ENCODE peak calls at places on chromosomes 11 and 22, in eight cellular contexts. One of them, this sample, is unnamed.

GRCh38 chr11:73854680-73855079 is 22.0 kb downstream of the COA4 start:
- DNase-seq in HCT116: no peak
- DNase-seq in GM12878: no peak
- DNase-seq in A549: no peak
- DNase-seq in WTC11: no peak
- DNase-seq in H1: no peak
- DNase-seq in K562: no peak
- DNase-seq in endothelial cell of umbilical vein: no peak
- DNase-seq in this sample: no peak

GRCh38 chr22:28034760-28035401 is 115.8 kb upstream of the PITPNB start:
- DNase-seq in HCT116: no peak
- DNase-seq in GM12878: no peak
- DNase-seq in A549: no peak
- DNase-seq in WTC11: no peak
- DNase-seq in H1: no peak
- DNase-seq in K562: peak
- DNase-seq in endothelial cell of umbilical vein: peak
- DNase-seq in this sample: no peak

GRCh38 chr11:77026743-77027142 is 7.5 kb upstream of the B3GNT6 start:
- DNase-seq in HCT116: no peak
- DNase-seq in GM12878: no peak
- DNase-seq in A549: no peak
- DNase-seq in WTC11: no peak
- DNase-seq in H1: no peak
- DNase-seq in K562: no peak
- DNase-seq in endothelial cell of umbilical vein: no peak
- DNase-seq in this sample: no peak

GRCh38 chr11:23789938-23790371 is 706.9 kb upstream of the LUZP2 start:
- DNase-seq in HCT116: no peak
- DNase-seq in GM12878: no peak
- DNase-seq in A549: peak
- DNase-seq in WTC11: no peak
- DNase-seq in H1: no peak
- DNase-seq in K562: no peak
- DNase-seq in endothelial cell of umbilical vein: no peak
- DNase-seq in this sample: no peak

GRCh38 chr11:7578276-7578955 is 64.6 kb downstream of the PPFIBP2 start:
- DNase-seq in HCT116: no peak
- DNase-seq in GM12878: no peak
- DNase-seq in A549: no peak
- DNase-seq in WTC11: no peak
- DNase-seq in H1: no peak
- DNase-seq in K562: no peak
- DNase-seq in endothelial cell of umbilical vein: no peak
- DNase-seq in this sample: no peak

GRCh38 chr11:1457326-1457680 is 29.3 kb downstream of the MOB2 start:
- DNase-seq in HCT116: no peak
- DNase-seq in GM12878: no peak
- DNase-seq in A549: no peak
- DNase-seq in WTC11: no peak
- DNase-seq in H1: no peak
- DNase-seq in K562: no peak
- DNase-seq in endothelial cell of umbilical vein: no peak
- DNase-seq in this sample: no peak

GRCh38 chr11:120642196-120642894 is 130.8 kb downstream of the GRIK4 start:
- DNase-seq in HCT116: no peak
- DNase-seq in GM12878: no peak
- DNase-seq in A549: no peak
- DNase-seq in WTC11: no peak
- DNase-seq in H1: no peak
- DNase-seq in K562: no peak
- DNase-seq in endothelial cell of umbilical vein: no peak
- DNase-seq in this sample: no peak

GRCh38 chr22:39598017-39598965 is 27.7 kb downstream of the CACNA1I start:
- DNase-seq in HCT116: peak
- DNase-seq in GM12878: no peak
- DNase-seq in A549: peak
- DNase-seq in WTC11: peak
- DNase-seq in H1: peak
- DNase-seq in K562: peak
- DNase-seq in endothelial cell of umbilical vein: no peak
- DNase-seq in this sample: no peak

GRCh38 chr11:62919476-62919875 is 1.7 kb downstream of the CHRM1 start:
- DNase-seq in HCT116: no peak
- DNase-seq in GM12878: no peak
- DNase-seq in A549: no peak
- DNase-seq in WTC11: no peak
- DNase-seq in H1: no peak
- DNase-seq in K562: no peak
- DNase-seq in endothelial cell of umbilical vein: no peak
- DNase-seq in this sample: no peak

GRCh38 chr11:6607190-6607635 is 3.6 kb downstream of the ILK start:
- DNase-seq in HCT116: no peak
- DNase-seq in GM12878: no peak
- DNase-seq in A549: no peak
- DNase-seq in WTC11: no peak
- DNase-seq in H1: no peak
- DNase-seq in K562: no peak
- DNase-seq in endothelial cell of umbilical vein: no peak
- DNase-seq in this sample: no peak

GRCh38 chr11:48079602-48080001 is 99.2 kb downstream of the PTPRJ start:
- DNase-seq in HCT116: no peak
- DNase-seq in GM12878: no peak
- DNase-seq in A549: no peak
- DNase-seq in WTC11: no peak
- DNase-seq in H1: no peak
- DNase-seq in K562: no peak
- DNase-seq in endothelial cell of umbilical vein: no peak
- DNase-seq in this sample: peak

GRCh38 chr11:37264783-37265182 is 666.7 kb upstream of the RAG2 start:
- DNase-seq in HCT116: no peak
- DNase-seq in GM12878: no peak
- DNase-seq in A549: no peak
- DNase-seq in WTC11: no peak
- DNase-seq in H1: no peak
- DNase-seq in K562: no peak
- DNase-seq in endothelial cell of umbilical vein: no peak
- DNase-seq in this sample: peak

GRCh38 chr11:62337682-62338181 is 484 bp downstream of the ASRGL1 start:
- DNase-seq in HCT116: no peak
- DNase-seq in GM12878: no peak
- DNase-seq in A549: peak
- DNase-seq in WTC11: peak
- DNase-seq in H1: no peak
- DNase-seq in K562: peak
- DNase-seq in endothelial cell of umbilical vein: peak
- DNase-seq in this sample: no peak

GRCh38 chr11:111936045-111936400 is 1.1 kb upstream of the DIXDC1 start:
- DNase-seq in HCT116: no peak
- DNase-seq in GM12878: no peak
- DNase-seq in A549: no peak
- DNase-seq in WTC11: no peak
- DNase-seq in H1: no peak
- DNase-seq in K562: no peak
- DNase-seq in endothelial cell of umbilical vein: peak
- DNase-seq in this sample: no peak
- TF ChIP-seq MAX in HCT116: no peak
- TF ChIP-seq MAX in GM12878: no peak
- TF ChIP-seq MAX in A549: no peak
- TF ChIP-seq MAX in WTC11: no peak
- TF ChIP-seq MAX in H1: no peak
- TF ChIP-seq MAX in K562: no peak
- TF ChIP-seq MAX in endothelial cell of umbilical vein: no peak
- TF ChIP-seq MAX in this sample: no peak

GRCh38 chr11:43579919-43580276 is 100.6 kb upstream of the HSD17B12 start:
- DNase-seq in HCT116: no peak
- DNase-seq in GM12878: no peak
- DNase-seq in A549: no peak
- DNase-seq in WTC11: peak
- DNase-seq in H1: peak
- DNase-seq in K562: no peak
- DNase-seq in endothelial cell of umbilical vein: no peak
- DNase-seq in this sample: no peak

GRCh38 chr11:43579171-43579918 is 101.2 kb upstream of the HSD17B12 start:
- DNase-seq in HCT116: no peak
- DNase-seq in GM12878: no peak
- DNase-seq in A549: peak
- DNase-seq in WTC11: peak
- DNase-seq in H1: peak
- DNase-seq in K562: peak
- DNase-seq in endothelial cell of umbilical vein: peak
- DNase-seq in this sample: peak

GRCh38 chr11:43576834-43577521 is 103.6 kb upstream of the HSD17B12 start:
- DNase-seq in HCT116: peak
- DNase-seq in GM12878: no peak
- DNase-seq in A549: peak
- DNase-seq in WTC11: peak
- DNase-seq in H1: peak
- DNase-seq in K562: peak
- DNase-seq in endothelial cell of umbilical vein: peak
- DNase-seq in this sample: peak

GRCh38 chr11:43577566-43578264 is 102.8 kb upstream of the HSD17B12 start:
- DNase-seq in HCT116: no peak
- DNase-seq in GM12878: no peak
- DNase-seq in A549: no peak
- DNase-seq in WTC11: no peak
- DNase-seq in H1: no peak
- DNase-seq in K562: no peak
- DNase-seq in endothelial cell of umbilical vein: no peak
- DNase-seq in this sample: no peak

GRCh38 chr11:43578346-43579170 is 102.0 kb upstream of the HSD17B12 start:
- DNase-seq in HCT116: no peak
- DNase-seq in GM12878: no peak
- DNase-seq in A549: peak
- DNase-seq in WTC11: no peak
- DNase-seq in H1: peak
- DNase-seq in K562: no peak
- DNase-seq in endothelial cell of umbilical vein: no peak
- DNase-seq in this sample: peak
- TF ChIP-seq MAX in HCT116: no peak
- TF ChIP-seq MAX in GM12878: no peak
- TF ChIP-seq MAX in A549: no peak
- TF ChIP-seq MAX in WTC11: no peak
- TF ChIP-seq MAX in H1: peak
- TF ChIP-seq MAX in K562: no peak
- TF ChIP-seq MAX in endothelial cell of umbilical vein: no peak
- TF ChIP-seq MAX in this sample: no peak

DNA sequence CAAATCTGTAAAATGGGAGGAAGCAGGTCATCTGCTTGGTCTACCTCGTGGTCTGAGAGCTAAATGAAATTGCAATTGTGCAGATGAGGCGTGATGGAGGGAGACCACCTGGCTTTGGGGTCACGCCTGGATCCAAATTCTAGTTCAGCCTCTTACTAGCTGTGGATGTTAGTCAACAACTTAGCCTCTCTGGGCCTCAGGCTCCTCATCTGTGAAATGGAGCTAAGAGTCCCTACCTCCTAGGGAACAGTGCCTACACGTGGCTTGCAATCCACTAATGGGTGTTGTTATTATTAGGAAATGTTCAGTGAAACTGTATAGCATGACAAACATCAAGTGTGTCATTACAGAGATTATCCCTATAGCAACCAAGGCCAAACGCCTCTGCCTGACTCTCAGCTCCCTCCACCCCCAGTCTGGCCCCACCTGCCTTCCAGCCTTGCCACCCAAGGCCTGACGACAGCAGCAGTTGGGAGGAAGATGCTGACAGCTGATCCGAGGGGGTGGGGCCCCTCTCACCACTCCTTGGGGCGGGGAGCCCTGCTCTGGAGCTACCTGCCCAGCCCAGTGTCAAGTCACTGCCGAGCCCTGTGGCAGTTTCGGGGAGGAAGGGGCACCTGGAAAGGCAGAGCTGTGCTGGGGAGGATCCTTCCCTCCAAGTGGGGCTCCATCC is 1.7 kb upstream of the RHOD start:
- DNase-seq in HCT116: peak
- DNase-seq in GM12878: no peak
- DNase-seq in A549: peak
- DNase-seq in WTC11: no peak
- DNase-seq in H1: no peak
- DNase-seq in K562: peak
- DNase-seq in endothelial cell of umbilical vein: peak
- DNase-seq in this sample: no peak
- TF ChIP-seq MAX in HCT116: no peak
- TF ChIP-seq MAX in GM12878: no peak
- TF ChIP-seq MAX in A549: peak
- TF ChIP-seq MAX in WTC11: no peak
- TF ChIP-seq MAX in H1: no peak
- TF ChIP-seq MAX in K562: no peak
- TF ChIP-seq MAX in endothelial cell of umbilical vein: peak
- TF ChIP-seq MAX in this sample: no peak

GRCh38 chr11:117454564-117454917 is 126.9 kb downstream of the CEP164 start:
- DNase-seq in HCT116: no peak
- DNase-seq in GM12878: no peak
- DNase-seq in A549: no peak
- DNase-seq in WTC11: no peak
- DNase-seq in H1: no peak
- DNase-seq in K562: no peak
- DNase-seq in endothelial cell of umbilical vein: no peak
- DNase-seq in this sample: no peak

GRCh38 chr11:117457031-117457785 is 129.6 kb downstream of the CEP164 start:
- DNase-seq in HCT116: no peak
- DNase-seq in GM12878: no peak
- DNase-seq in A549: no peak
- DNase-seq in WTC11: no peak
- DNase-seq in H1: no peak
- DNase-seq in K562: no peak
- DNase-seq in endothelial cell of umbilical vein: no peak
- DNase-seq in this sample: no peak

GRCh38 chr11:117453886-117454563 is 126.4 kb downstream of the CEP164 start:
- DNase-seq in HCT116: no peak
- DNase-seq in GM12878: no peak
- DNase-seq in A549: no peak
- DNase-seq in WTC11: no peak
- DNase-seq in H1: no peak
- DNase-seq in K562: no peak
- DNase-seq in endothelial cell of umbilical vein: no peak
- DNase-seq in this sample: no peak

GRCh38 chr11:117457835-117458234 is 130.2 kb downstream of the CEP164 start:
- DNase-seq in HCT116: no peak
- DNase-seq in GM12878: no peak
- DNase-seq in A549: no peak
- DNase-seq in WTC11: no peak
- DNase-seq in H1: no peak
- DNase-seq in K562: no peak
- DNase-seq in endothelial cell of umbilical vein: no peak
- DNase-seq in this sample: no peak

DNA sequence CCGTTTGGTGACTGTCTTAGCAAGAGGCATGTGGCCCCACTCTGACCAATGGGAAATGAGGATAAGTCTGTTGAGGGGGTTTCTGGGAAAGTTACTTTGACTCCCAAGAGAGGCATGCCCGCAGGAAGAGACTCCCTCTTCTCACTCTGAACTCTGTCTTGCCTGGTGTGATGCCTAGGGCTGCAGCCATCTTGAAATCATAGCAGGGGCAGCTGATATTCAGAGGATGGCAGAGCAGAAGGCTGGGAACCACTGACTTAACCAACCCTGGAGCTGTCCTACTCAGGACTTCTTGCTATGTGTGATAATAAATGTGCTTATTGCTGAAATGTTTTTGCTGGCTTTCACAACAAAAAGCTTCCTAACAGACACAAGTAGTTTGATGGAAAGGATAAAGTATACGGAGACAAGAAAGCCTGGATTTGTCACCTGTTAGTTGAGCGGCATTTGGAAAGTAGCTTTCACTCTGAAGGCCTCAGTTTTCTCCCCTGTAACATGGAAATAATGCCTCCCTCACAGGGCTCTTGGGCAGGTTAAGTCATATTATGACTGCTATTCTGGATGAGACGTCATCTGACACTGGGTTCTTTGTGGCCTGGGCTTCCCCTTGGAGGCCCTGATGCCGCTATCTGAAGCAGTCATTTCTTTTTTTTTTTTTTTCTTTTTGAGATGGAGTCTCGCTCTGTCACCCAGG is 128.5 kb downstream of the CEP164 start:
- DNase-seq in HCT116: no peak
- DNase-seq in GM12878: peak
- DNase-seq in A549: no peak
- DNase-seq in WTC11: no peak
- DNase-seq in H1: no peak
- DNase-seq in K562: no peak
- DNase-seq in endothelial cell of umbilical vein: no peak
- DNase-seq in this sample: no peak
- TF ChIP-seq MAX in HCT116: no peak
- TF ChIP-seq MAX in GM12878: no peak
- TF ChIP-seq MAX in A549: no peak
- TF ChIP-seq MAX in WTC11: no peak
- TF ChIP-seq MAX in H1: no peak
- TF ChIP-seq MAX in K562: no peak
- TF ChIP-seq MAX in endothelial cell of umbilical vein: no peak
- TF ChIP-seq MAX in this sample: no peak